ENCODE peak calls at places on chromosomes 16 and 17, in five cellular contexts. One of them, this sample, is unnamed.

GRCh38 chr17:10026786-10027046 is 121.6 kb upstream of the RCVRN start:
- DNase-seq in transverse colon: no peak
- DNase-seq in fibroblast of lung: no peak
- DNase-seq in AG09319: no peak
- DNase-seq in SK-N-SH: no peak
- DNase-seq in this sample: no peak

GRCh38 chr17:58531661-58532554 is 17.5 kb upstream of the MTMR4 start:
- DNase-seq in transverse colon: peak; percentile 64
- DNase-seq in fibroblast of lung: peak; percentile 11
- DNase-seq in AG09319: no peak
- DNase-seq in SK-N-SH: peak; percentile 95
- DNase-seq in this sample: peak; percentile 61

GRCh38 chr16:4346205-4346781 is 4.8 kb downstream of the PAM16 start:
- DNase-seq in transverse colon: no peak
- DNase-seq in fibroblast of lung: no peak
- DNase-seq in AG09319: no peak
- DNase-seq in SK-N-SH: no peak
- DNase-seq in this sample: no peak

GRCh38 chr17:61214753-61215152 is 184.9 kb upstream of the TBX2 start:
- DNase-seq in transverse colon: no peak
- DNase-seq in fibroblast of lung: no peak
- DNase-seq in AG09319: no peak
- DNase-seq in SK-N-SH: no peak
- DNase-seq in this sample: no peak

GRCh38 chr17:38559025-38559879 is 46.5 kb downstream of the SRCIN1 start:
- DNase-seq in transverse colon: peak; percentile 94
- DNase-seq in fibroblast of lung: peak; percentile 33
- DNase-seq in AG09319: no peak
- DNase-seq in SK-N-SH: no peak
- DNase-seq in this sample: peak; percentile 82

GRCh38 chr16:11240636-11241473 is 15.1 kb downstream of the SOCS1 start:
- DNase-seq in transverse colon: no peak
- DNase-seq in fibroblast of lung: no peak
- DNase-seq in AG09319: no peak
- DNase-seq in SK-N-SH: no peak
- DNase-seq in this sample: no peak

GRCh38 chr17:35727635-35728034 is 3.8 kb upstream of the RASL10B start:
- DNase-seq in transverse colon: no peak
- DNase-seq in fibroblast of lung: no peak
- DNase-seq in AG09319: no peak
- DNase-seq in SK-N-SH: no peak
- DNase-seq in this sample: no peak

GRCh38 chr16:11994187-11995119 is 17.9 kb downstream of the SNX29 start:
- DNase-seq in transverse colon: peak; percentile 19
- DNase-seq in fibroblast of lung: no peak
- DNase-seq in AG09319: no peak
- DNase-seq in SK-N-SH: no peak
- DNase-seq in this sample: no peak

GRCh38 chr16:77762260-77762659 is 26.1 kb upstream of the VAT1L start:
- DNase-seq in transverse colon: no peak
- DNase-seq in fibroblast of lung: peak; percentile 12
- DNase-seq in AG09319: no peak
- DNase-seq in SK-N-SH: no peak
- DNase-seq in this sample: no peak

GRCh38 chr16:71931599-71931998 is 36.3 kb downstream of the IST1 start:
- DNase-seq in transverse colon: no peak
- DNase-seq in fibroblast of lung: no peak
- DNase-seq in AG09319: no peak
- DNase-seq in SK-N-SH: no peak
- DNase-seq in this sample: no peak

GRCh38 chr16:21150375-21151001 is at the start of gene DNAH3:
- DNase-seq in transverse colon: peak; percentile 23
- DNase-seq in fibroblast of lung: no peak
- DNase-seq in AG09319: no peak
- DNase-seq in SK-N-SH: peak; percentile 41
- DNase-seq in this sample: no peak

GRCh38 chr17:80605326-80606066 is 60.9 kb downstream of the RPTOR start:
- DNase-seq in transverse colon: no peak
- DNase-seq in fibroblast of lung: no peak
- DNase-seq in AG09319: no peak
- DNase-seq in SK-N-SH: no peak
- DNase-seq in this sample: no peak

GRCh38 chr16:66954097-66954659 is 6.9 kb upstream of the CES3 start:
- DNase-seq in transverse colon: peak; percentile 89
- DNase-seq in fibroblast of lung: peak; percentile 77
- DNase-seq in AG09319: peak; percentile 37
- DNase-seq in SK-N-SH: peak; percentile 83
- DNase-seq in this sample: peak; percentile 83

GRCh38 chr16:66473654-66474519 is 46.8 kb downstream of the BEAN1 start:
- DNase-seq in transverse colon: no peak
- DNase-seq in fibroblast of lung: no peak
- DNase-seq in AG09319: no peak
- DNase-seq in SK-N-SH: no peak
- DNase-seq in this sample: no peak

GRCh38 chr17:73347355-73347754 is 35.6 kb upstream of the CDC42EP4 start:
- DNase-seq in transverse colon: no peak
- DNase-seq in fibroblast of lung: no peak
- DNase-seq in AG09319: no peak
- DNase-seq in SK-N-SH: no peak
- DNase-seq in this sample: no peak

GRCh38 chr17:29349409-29349808 is 40.8 kb upstream of the TAOK1 start:
- DNase-seq in transverse colon: no peak
- DNase-seq in fibroblast of lung: no peak
- DNase-seq in AG09319: no peak
- DNase-seq in SK-N-SH: no peak
- DNase-seq in this sample: no peak

GRCh38 chr17:55845385-55845784 is 94.5 kb downstream of the PCTP start:
- DNase-seq in transverse colon: peak; percentile 33
- DNase-seq in fibroblast of lung: peak; percentile 55
- DNase-seq in AG09319: peak; percentile 14
- DNase-seq in SK-N-SH: peak; percentile 88
- DNase-seq in this sample: peak; percentile 70

GRCh38 chr16:66007717-66008116 is 358.8 kb upstream of the CDH5 start:
- DNase-seq in transverse colon: no peak
- DNase-seq in fibroblast of lung: peak; percentile 80
- DNase-seq in AG09319: peak; percentile 63
- DNase-seq in SK-N-SH: no peak
- DNase-seq in this sample: no peak

GRCh38 chr17:74725111-74725510 is 11.9 kb upstream of the RAB37 start:
- DNase-seq in transverse colon: no peak
- DNase-seq in fibroblast of lung: no peak
- DNase-seq in AG09319: no peak
- DNase-seq in SK-N-SH: no peak
- DNase-seq in this sample: no peak

GRCh38 chr17:66423436-66423922 is 121.1 kb downstream of the PRKCA start:
- DNase-seq in transverse colon: no peak
- DNase-seq in fibroblast of lung: no peak
- DNase-seq in AG09319: no peak
- DNase-seq in SK-N-SH: no peak
- DNase-seq in this sample: no peak

GRCh38 chr17:42673266-42673884 is 3.4 kb downstream of the PLEKHH3 start:
- DNase-seq in transverse colon: no peak
- DNase-seq in fibroblast of lung: no peak
- DNase-seq in AG09319: no peak
- DNase-seq in SK-N-SH: no peak
- DNase-seq in this sample: no peak

GRCh38 chr17:20059728-20060188 is 50.6 kb downstream of the SPECC1 start:
- DNase-seq in transverse colon: no peak
- DNase-seq in fibroblast of lung: peak; percentile 11
- DNase-seq in AG09319: no peak
- DNase-seq in SK-N-SH: no peak
- DNase-seq in this sample: no peak

GRCh38 chr16:22671301-22672076 is 142.5 kb upstream of the HS3ST2 start:
- DNase-seq in transverse colon: no peak
- DNase-seq in fibroblast of lung: peak; percentile 38
- DNase-seq in AG09319: no peak
- DNase-seq in SK-N-SH: no peak
- DNase-seq in this sample: peak; percentile 35

GRCh38 chr16:86929149-86929871 is 351.0 kb downstream of the FOXL1 start:
- DNase-seq in transverse colon: no peak
- DNase-seq in fibroblast of lung: peak; percentile 68
- DNase-seq in AG09319: no peak
- DNase-seq in SK-N-SH: no peak
- DNase-seq in this sample: peak; percentile 64

GRCh38 chr16:74766729-74767128 is 7.9 kb downstream of the FA2H start:
- DNase-seq in transverse colon: no peak
- DNase-seq in fibroblast of lung: no peak
- DNase-seq in AG09319: no peak
- DNase-seq in SK-N-SH: no peak
- DNase-seq in this sample: no peak

GRCh38 chr17:9056566-9056965 is 35.3 kb downstream of the NTN1 start:
- DNase-seq in transverse colon: peak; percentile 13
- DNase-seq in fibroblast of lung: no peak
- DNase-seq in AG09319: no peak
- DNase-seq in SK-N-SH: no peak
- DNase-seq in this sample: no peak

DNA sequence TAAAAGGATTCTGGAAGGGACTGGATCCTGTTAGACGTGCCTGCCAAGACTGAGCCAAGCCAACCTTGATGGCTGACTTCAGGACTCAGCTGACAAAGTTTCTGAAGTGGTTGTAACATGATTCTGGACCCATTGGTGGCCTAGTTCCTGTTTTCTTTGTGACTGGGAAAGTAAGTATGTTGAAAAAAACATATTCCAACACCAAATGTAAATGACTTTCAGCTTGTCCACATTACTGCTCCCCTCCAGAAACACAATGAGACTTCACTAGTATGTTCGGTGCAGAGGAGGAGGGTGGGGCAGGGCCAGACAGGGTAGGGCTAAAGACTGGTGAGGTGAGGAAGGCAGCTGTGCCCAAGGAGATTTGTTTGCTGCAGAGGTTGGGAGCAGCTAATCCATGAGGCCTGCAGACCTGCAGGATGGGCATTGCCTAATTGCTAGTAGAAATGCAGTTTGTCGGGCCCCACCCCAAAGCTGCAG is 26.4 kb downstream of the NMT1 start:
- DNase-seq in transverse colon: peak; percentile 47
- DNase-seq in fibroblast of lung: peak; percentile 31
- DNase-seq in AG09319: no peak
- DNase-seq in SK-N-SH: no peak
- DNase-seq in this sample: no peak
- TF ChIP-seq CTCF in transverse colon: no peak
- TF ChIP-seq CTCF in fibroblast of lung: no peak
- TF ChIP-seq CTCF in AG09319: no peak
- TF ChIP-seq CTCF in SK-N-SH: no peak
- TF ChIP-seq CTCF in this sample: no peak

DNA sequence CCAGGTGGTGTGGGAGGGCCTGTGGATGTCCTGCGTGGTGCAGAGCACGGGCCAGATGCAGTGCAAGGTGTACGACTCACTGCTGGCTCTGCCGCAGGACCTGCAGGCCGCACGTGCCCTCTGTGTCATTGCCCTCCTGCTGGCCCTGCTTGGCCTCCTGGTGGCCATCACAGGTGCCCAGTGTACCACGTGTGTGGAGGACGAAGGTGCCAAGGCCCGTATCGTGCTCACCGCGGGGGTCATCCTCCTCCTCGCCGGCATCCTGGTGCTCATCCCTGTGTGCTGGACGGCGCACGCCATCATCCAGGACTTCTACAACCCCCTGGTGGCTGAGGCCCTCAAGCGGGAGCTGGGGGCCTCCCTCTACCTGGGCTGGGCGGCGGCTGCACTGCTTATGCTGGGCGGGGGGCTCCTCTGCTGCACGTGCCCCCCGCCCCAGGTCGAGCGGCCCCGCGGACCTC is 798 bp downstream of the CLDN9 start:
- DNase-seq in transverse colon: no peak
- DNase-seq in fibroblast of lung: no peak
- DNase-seq in AG09319: no peak
- DNase-seq in SK-N-SH: no peak
- DNase-seq in this sample: no peak
- TF ChIP-seq CTCF in transverse colon: no peak
- TF ChIP-seq CTCF in fibroblast of lung: no peak
- TF ChIP-seq CTCF in AG09319: no peak
- TF ChIP-seq CTCF in SK-N-SH: no peak
- TF ChIP-seq CTCF in this sample: no peak

DNA sequence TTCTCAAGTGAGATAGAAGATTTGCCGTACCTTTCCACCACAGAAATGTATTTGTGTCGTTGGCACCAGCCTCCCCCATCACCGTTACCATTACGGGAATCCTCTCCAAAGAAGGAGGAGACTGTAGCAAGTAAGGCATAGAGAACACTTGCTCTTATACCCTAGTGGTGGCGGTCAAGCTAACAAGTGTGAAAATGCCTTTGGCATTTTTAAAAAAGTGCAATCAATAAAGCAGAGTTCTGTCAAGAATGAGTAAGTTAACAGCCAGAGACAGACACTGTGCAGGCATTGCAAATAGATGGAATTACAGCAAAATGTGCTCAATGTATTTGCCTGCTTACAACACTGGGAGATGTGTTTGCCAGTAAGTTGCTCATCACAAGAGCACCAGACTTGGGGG is 7.7 kb downstream of the MSL1 start:
- DNase-seq in transverse colon: no peak
- DNase-seq in fibroblast of lung: no peak
- DNase-seq in AG09319: no peak
- DNase-seq in SK-N-SH: no peak
- DNase-seq in this sample: no peak
- TF ChIP-seq CTCF in transverse colon: no peak
- TF ChIP-seq CTCF in fibroblast of lung: no peak
- TF ChIP-seq CTCF in AG09319: no peak
- TF ChIP-seq CTCF in SK-N-SH: no peak
- TF ChIP-seq CTCF in this sample: no peak

GRCh38 chr16:28874406-28874805 is 3.9 kb upstream of the ATP2A1 start:
- DNase-seq in transverse colon: no peak
- DNase-seq in fibroblast of lung: no peak
- DNase-seq in AG09319: no peak
- DNase-seq in SK-N-SH: no peak
- DNase-seq in this sample: no peak

GRCh38 chr16:28876973-28877641 is 1.2 kb upstream of the ATP2A1 start:
- DNase-seq in transverse colon: no peak
- DNase-seq in fibroblast of lung: no peak
- DNase-seq in AG09319: no peak
- DNase-seq in SK-N-SH: no peak
- DNase-seq in this sample: no peak

GRCh38 chr16:28873543-28874201 is 4.6 kb upstream of the ATP2A1 start:
- DNase-seq in transverse colon: peak; percentile 30
- DNase-seq in fibroblast of lung: no peak
- DNase-seq in AG09319: no peak
- DNase-seq in SK-N-SH: peak; percentile 84
- DNase-seq in this sample: no peak

GRCh38 chr16:28876016-28876659 is 2.1 kb upstream of the ATP2A1 start:
- DNase-seq in transverse colon: no peak
- DNase-seq in fibroblast of lung: no peak
- DNase-seq in AG09319: no peak
- DNase-seq in SK-N-SH: no peak
- DNase-seq in this sample: no peak

GRCh38 chr16:28875134-28876015 is 2.9 kb upstream of the ATP2A1 start:
- DNase-seq in transverse colon: no peak
- DNase-seq in fibroblast of lung: peak; percentile 6
- DNase-seq in AG09319: no peak
- DNase-seq in SK-N-SH: no peak
- DNase-seq in this sample: no peak
- TF ChIP-seq CTCF in transverse colon: no peak
- TF ChIP-seq CTCF in fibroblast of lung: peak; percentile 10
- TF ChIP-seq CTCF in AG09319: no peak
- TF ChIP-seq CTCF in SK-N-SH: peak; percentile 13
- TF ChIP-seq CTCF in this sample: no peak

GRCh38 chr17:65027305-65027704 is 29.2 kb downstream of the GNA13 start:
- DNase-seq in transverse colon: no peak
- DNase-seq in fibroblast of lung: peak; percentile 69
- DNase-seq in AG09319: no peak
- DNase-seq in SK-N-SH: peak; percentile 52
- DNase-seq in this sample: no peak
- TF ChIP-seq CTCF in transverse colon: no peak
- TF ChIP-seq CTCF in fibroblast of lung: peak; percentile 27
- TF ChIP-seq CTCF in AG09319: peak; percentile 8
- TF ChIP-seq CTCF in SK-N-SH: peak; percentile 68
- TF ChIP-seq CTCF in this sample: peak; percentile 34